ENCODE peak calls at places on chromosomes 5 and 9, in ten cellular contexts. I, L, Z, V, E, P, S, Y, R and X are unnamed samples.

GRCh38 chr5:122154910-122155309 is 25.6 kb downstream of the ZNF474 start:
- DNase-seq in I (peak), L (peak), Z (no peak), V (peak), E (peak), P (no peak), S (no peak), Y (peak), R (peak), X (peak)

GRCh38 chr9:106286249-106286648 is 576.7 kb upstream of the ZNF462 start:
- DNase-seq in I (no peak), L (no peak), Z (no peak), V (no peak), E (no peak), P (peak), S (no peak), Y (peak), R (peak), X (no peak)

GRCh38 chr5:129541648-129542251 is 81.7 kb downstream of the ADAMTS19 start:
- DNase-seq in I (no peak), L (no peak), Z (no peak), V (peak), E (peak), P (peak), S (no peak), Y (peak), R (peak), X (peak)

GRCh38 chr5:73983661-73984060 is 357.7 kb downstream of the ARHGEF28 start:
- DNase-seq in I (no peak), L (no peak), Z (peak), V (no peak), E (no peak), P (no peak), S (no peak), Y (no peak), R (no peak), X (no peak)

GRCh38 chr5:127320032-127320945 is 29.7 kb downstream of the MEGF10 start:
- DNase-seq in I (peak), L (no peak), Z (no peak), V (peak), E (peak), P (no peak), S (no peak), Y (no peak), R (peak), X (peak)

GRCh38 chr5:107247427-107247826 is 423.3 kb downstream of the EFNA5 start:
- DNase-seq in I (peak), L (no peak), Z (no peak), V (no peak), E (peak), P (peak), S (no peak), Y (no peak), R (no peak), X (no peak)

GRCh38 chr9:962023-962422 is 14.4 kb upstream of the DMRT3 start:
- DNase-seq in I (no peak), L (no peak), Z (peak), V (no peak), E (no peak), P (peak), S (no peak), Y (no peak), R (no peak), X (no peak)

GRCh38 chr9:6096821-6097220 is 81.4 kb upstream of the RANBP6 start:
- DNase-seq in I (peak), L (no peak), Z (no peak), V (peak), E (peak), P (peak), S (no peak), Y (peak), R (peak), X (peak)

GRCh38 chr9:133702798-133703570 is 35.2 kb downstream of the SARDH start:
- DNase-seq in I (no peak), L (no peak), Z (no peak), V (no peak), E (no peak), P (no peak), S (no peak), Y (no peak), R (no peak), X (no peak)

GRCh38 chr5:14727428-14727865 is 62.9 kb downstream of the OTULIN start:
- DNase-seq in I (peak), L (peak), Z (no peak), V (peak), E (peak), P (peak), S (no peak), Y (peak), R (peak), X (peak)

GRCh38 chr5:177362102-177362868 is 4.6 kb downstream of the RGS14 start:
- DNase-seq in I (no peak), L (no peak), Z (no peak), V (no peak), E (no peak), P (no peak), S (no peak), Y (no peak), R (no peak), X (no peak)

GRCh38 chr9:134566196-134566822 is 75.3 kb upstream of the COL5A1 start:
- DNase-seq in I (no peak), L (no peak), Z (peak), V (no peak), E (no peak), P (no peak), S (peak), Y (no peak), R (no peak), X (no peak)

GRCh38 chr9:117425562-117425961 is 10.7 kb upstream of the ASTN2 start:
- DNase-seq in I (no peak), L (no peak), Z (no peak), V (no peak), E (no peak), P (no peak), S (no peak), Y (no peak), R (no peak), X (no peak)

GRCh38 chr9:5529683-5530221 is 19.4 kb downstream of the PDCD1LG2 start:
- DNase-seq in I (no peak), L (no peak), Z (no peak), V (no peak), E (peak), P (peak), S (no peak), Y (no peak), R (peak), X (no peak)

GRCh38 chr5:488744-489688 is 35.2 kb downstream of the SLC9A3 start:
- DNase-seq in I (no peak), L (no peak), Z (no peak), V (no peak), E (no peak), P (no peak), S (no peak), Y (no peak), R (no peak), X (no peak)

GRCh38 chr5:69035665-69036064 is 58.1 kb upstream of the SLC30A5 start:
- DNase-seq in I (no peak), L (no peak), Z (no peak), V (no peak), E (no peak), P (no peak), S (no peak), Y (peak), R (no peak), X (no peak)

GRCh38 chr5:42798284-42799240 is 13.1 kb downstream of the SELENOP start:
- DNase-seq in I (no peak), L (no peak), Z (no peak), V (no peak), E (no peak), P (no peak), S (no peak), Y (no peak), R (no peak), X (no peak)

GRCh38 chr5:147487031-147487750 is 22.7 kb downstream of the DPYSL3 start:
- DNase-seq in I (no peak), L (no peak), Z (no peak), V (no peak), E (no peak), P (no peak), S (no peak), Y (no peak), R (no peak), X (peak)

GRCh38 chr5:146273109-146273508 is 65.5 kb upstream of the POU4F3 start:
- DNase-seq in I (no peak), L (no peak), Z (no peak), V (no peak), E (no peak), P (no peak), S (no peak), Y (no peak), R (no peak), X (no peak)

GRCh38 chr5:157167219-157167621 is 1.2 kb upstream of the GARIN3 start:
- DNase-seq in I (peak), L (no peak), Z (peak), V (no peak), E (no peak), P (no peak), S (no peak), Y (no peak), R (peak), X (no peak)

GRCh38 chr9:122090981-122091380 is 2.1 kb downstream of the TTLL11 start:
- DNase-seq in I (no peak), L (no peak), Z (no peak), V (no peak), E (no peak), P (no peak), S (no peak), Y (no peak), R (no peak), X (no peak)
- H3K4me3 ChIP-seq in I (no peak), L (no peak), Z (peak), V (no peak), E (no peak), P (no peak), S (peak), Y (no peak), R (no peak), X (no peak)

GRCh38 chr9:27110181-27110580 is 1.2 kb downstream of the TEK start:
- DNase-seq in I (no peak), L (no peak), Z (no peak), V (no peak), E (peak), P (no peak), S (no peak), Y (no peak), R (no peak), X (no peak)
- H3K4me3 ChIP-seq in I (peak), L (no peak), Z (peak), V (no peak), E (peak), P (no peak), S (peak), Y (no peak), R (peak), X (peak)

GRCh38 chr9:20339611-20340010 is 282.7 kb downstream of the MLLT3 start:
- DNase-seq in I (no peak), L (no peak), Z (peak), V (no peak), E (no peak), P (no peak), S (no peak), Y (no peak), R (no peak), X (no peak)
- H3K4me3 ChIP-seq in I (no peak), L (no peak), Z (no peak), V (no peak), E (no peak), P (no peak), S (no peak), Y (no peak), R (no peak), X (no peak)

GRCh38 chr5:115605436-115605835 is 3.2 kb upstream of the TICAM2 start:
- DNase-seq in I (no peak), L (no peak), Z (no peak), V (no peak), E (no peak), P (no peak), S (no peak), Y (no peak), R (no peak), X (no peak)

GRCh38 chr5:115599924-115600323 is 2.4 kb downstream of the TICAM2 start:
- DNase-seq in I (no peak), L (no peak), Z (no peak), V (no peak), E (no peak), P (no peak), S (no peak), Y (no peak), R (no peak), X (no peak)

GRCh38 chr5:115600771-115601170 is 1.5 kb downstream of the TICAM2 start:
- DNase-seq in I (no peak), L (no peak), Z (no peak), V (no peak), E (peak), P (peak), S (no peak), Y (peak), R (peak), X (no peak)

GRCh38 chr5:115601709-115602584 is at the start of gene TICAM2:
- DNase-seq in I (peak), L (peak), Z (no peak), V (peak), E (peak), P (peak), S (peak), Y (peak), R (peak), X (peak)

GRCh38 chr5:115602585-115603125 is 376 bp upstream of the TICAM2 start:
- DNase-seq in I (no peak), L (no peak), Z (no peak), V (no peak), E (no peak), P (peak), S (no peak), Y (no peak), R (peak), X (no peak)
- H3K4me3 ChIP-seq in I (peak), L (peak), Z (peak), V (peak), E (peak), P (peak), S (peak), Y (peak), R (peak), X (peak)